ENCODE peak calls at places on chromosome 6, in seven cellular contexts. X is testis, T is right lobe of liver, F is NB4, O is heart left ventricle, W is ovary, V is transverse colon. D is an unnamed sample.

GRCh38 chr6:26478985-26479278 is 21.2 kb upstream of the BTN1A1 start:
- DNase-seq in T (no peak), X (no peak), O (no peak), F (no peak), W (no peak), V (no peak), D (no peak)

GRCh38 chr6:112879920-112880413 is 532.8 kb downstream of the RFPL4B start:
- DNase-seq in V (peak), W (no peak), X (peak), T (no peak), O (no peak), F (peak), D (peak)

GRCh38 chr6:163520956-163521355 is 106.4 kb downstream of the QKI start:
- DNase-seq in F (no peak), X (no peak), V (no peak), O (no peak), W (no peak), T (no peak), D (no peak)

GRCh38 chr6:21994821-21995220 is 302.0 kb downstream of the PRL start:
- DNase-seq in W (no peak), V (no peak), O (no peak), F (no peak), T (no peak), X (no peak), D (no peak)

GRCh38 chr6:15885624-15886023 is 222.8 kb upstream of the DTNBP1 start:
- DNase-seq in V (no peak), W (no peak), T (no peak), F (no peak), O (no peak), X (no peak), D (no peak)

GRCh38 chr6:89368107-89368506 is 15.6 kb upstream of the UBE2J1 start:
- DNase-seq in O (peak), T (peak), W (peak), F (peak), X (peak), V (peak), D (peak)

GRCh38 chr6:53673138-53673801 is 7.7 kb upstream of the KLHL31 start:
- DNase-seq in T (no peak), W (no peak), V (no peak), F (peak), X (no peak), O (no peak), D (no peak)

GRCh38 chr6:32906539-32906938 is 34.3 kb downstream of the HLA-DMB start:
- DNase-seq in F (no peak), O (no peak), V (no peak), X (no peak), T (no peak), W (no peak), D (no peak)

GRCh38 chr6:44116643-44117382 is 10.4 kb downstream of the MRPL14 start:
- DNase-seq in W (no peak), O (no peak), F (no peak), V (no peak), T (peak), X (no peak), D (no peak)

GRCh38 chr6:148273962-148274752 is 68.5 kb upstream of the SASH1 start:
- DNase-seq in X (no peak), W (no peak), F (no peak), T (no peak), O (no peak), V (no peak), D (no peak)

GRCh38 chr6:163490826-163491577 is 76.5 kb downstream of the QKI start:
- DNase-seq in V (peak), W (peak), O (peak), F (no peak), T (peak), X (peak), D (peak)

GRCh38 chr6:56534680-56535419 is 107.8 kb downstream of the DST start:
- DNase-seq in W (no peak), X (peak), F (no peak), O (no peak), V (no peak), T (no peak), D (no peak)

GRCh38 chr6:56537223-56537770 is 105.4 kb downstream of the DST start:
- DNase-seq in V (no peak), F (no peak), X (no peak), O (no peak), T (no peak), W (no peak), D (no peak)

GRCh38 chr6:56532766-56533551 is 109.7 kb downstream of the DST start:
- DNase-seq in W (no peak), F (no peak), T (no peak), X (no peak), V (no peak), O (no peak), D (no peak)

GRCh38 chr6:56536536-56536935 is 106.2 kb downstream of the DST start:
- DNase-seq in V (no peak), O (no peak), X (no peak), W (no peak), T (no peak), F (no peak), D (no peak)

DNA sequence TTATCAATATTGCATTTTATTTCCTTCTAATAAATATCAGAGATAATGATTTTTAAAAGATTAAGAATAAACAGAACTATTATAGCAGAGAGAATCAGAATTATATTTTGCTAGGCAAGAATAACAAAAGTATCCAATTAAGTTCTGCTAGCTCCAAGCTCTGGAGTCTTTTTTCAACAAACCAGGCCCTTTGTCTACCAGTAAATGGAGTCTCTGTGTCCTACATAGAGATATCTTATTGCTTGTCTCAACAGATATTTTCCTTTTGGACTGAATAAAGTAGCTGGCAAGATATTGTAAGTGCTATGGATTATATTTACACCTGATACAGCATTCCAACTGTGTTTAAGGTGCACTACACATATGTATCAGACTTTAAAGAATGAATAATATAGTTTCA is 107.1 kb downstream of the DST start:
- DNase-seq in O (no peak), F (no peak), T (no peak), W (no peak), V (no peak), X (no peak), D (no peak)
- TF ChIP-seq CTCF in O (no peak), F (no peak), T (no peak), W (no peak), V (no peak), X (no peak), D (no peak)

DNA sequence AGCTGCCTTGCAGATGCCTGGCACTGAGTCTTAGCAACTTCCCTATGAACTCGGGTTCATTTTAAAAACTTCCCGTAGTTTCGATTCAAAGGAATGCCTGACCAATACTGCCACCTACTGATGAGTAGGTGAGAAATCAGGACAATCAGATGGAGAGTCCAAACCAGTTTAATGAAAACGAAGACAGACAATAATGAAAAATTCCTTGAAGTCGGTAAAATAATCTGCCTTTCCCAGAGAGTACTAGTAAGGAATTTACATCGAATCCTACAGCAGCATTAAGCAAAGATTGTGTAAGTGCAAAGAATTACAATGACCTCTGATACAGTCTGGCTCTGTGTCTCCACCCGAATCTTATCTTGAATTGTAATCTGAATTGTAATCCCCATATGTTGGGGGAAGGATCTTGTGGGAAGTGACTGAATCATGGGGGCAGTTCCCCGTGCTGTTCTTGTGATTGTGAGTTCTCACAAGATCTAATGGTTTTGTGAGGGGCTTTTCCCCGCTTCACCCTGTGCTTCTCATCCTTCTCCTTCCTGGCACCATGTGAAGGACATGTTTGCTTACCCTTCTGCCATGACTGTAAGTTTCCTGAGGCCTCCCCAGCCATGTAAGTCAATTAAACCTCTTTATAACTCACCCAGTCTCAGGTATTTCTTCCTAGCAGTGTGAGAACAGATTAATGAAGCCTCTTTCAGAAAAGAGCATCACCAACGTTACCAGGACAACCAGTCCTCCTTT is 134.4 kb downstream of the ARHGAP18 start:
- DNase-seq in O (no peak), V (no peak), T (no peak), X (no peak), F (peak), W (no peak), D (no peak)
- H3K4me3 ChIP-seq in O (peak), V (peak), T (peak), X (no peak), F (no peak), W (peak), D (peak)

GRCh38 chr6:108626777-108627176 is 66.1 kb downstream of the FOXO3 start:
- DNase-seq in O (no peak), F (no peak), X (no peak), V (no peak), T (no peak), W (no peak), D (no peak)

GRCh38 chr6:108627692-108628565 is 67.2 kb downstream of the FOXO3 start:
- DNase-seq in V (no peak), F (no peak), O (no peak), X (no peak), W (no peak), T (no peak), D (no peak)

GRCh38 chr6:108622601-108623335 is 62.1 kb downstream of the FOXO3 start:
- DNase-seq in V (peak), O (no peak), F (peak), X (no peak), W (no peak), T (no peak), D (peak)

GRCh38 chr6:108621117-108621516 is 60.4 kb downstream of the FOXO3 start:
- DNase-seq in X (no peak), O (no peak), T (no peak), V (peak), F (peak), W (no peak), D (no peak)

GRCh38 chr6:108623995-108624394 is 63.3 kb downstream of the FOXO3 start:
- DNase-seq in F (no peak), O (no peak), T (peak), X (no peak), V (no peak), W (no peak), D (no peak)
- TF ChIP-seq CTCF in F (no peak), O (no peak), T (no peak), X (no peak), V (no peak), W (no peak), D (no peak)

GRCh38 chr6:46733410-46733809 is 1.8 kb downstream of the PLA2G7 start:
- DNase-seq in T (no peak), X (no peak), F (no peak), V (no peak), O (no peak), W (no peak), D (no peak)

GRCh38 chr6:46730918-46731461 is 4.2 kb downstream of the PLA2G7 start:
- DNase-seq in V (no peak), W (no peak), F (peak), T (no peak), X (no peak), O (no peak), D (no peak)

GRCh38 chr6:46734867-46735719 is at the start of gene PLA2G7:
- DNase-seq in O (no peak), V (peak), W (peak), T (no peak), X (peak), F (no peak), D (peak)

GRCh38 chr6:46736913-46737312 is 1.7 kb upstream of the PLA2G7 start:
- DNase-seq in X (no peak), V (no peak), W (no peak), O (no peak), T (no peak), F (no peak), D (no peak)

GRCh38 chr6:46735720-46736031 is 501 bp upstream of the PLA2G7 start:
- DNase-seq in T (no peak), W (no peak), O (no peak), F (no peak), V (no peak), X (no peak), D (no peak)
- H3K4me3 ChIP-seq in T (peak), W (peak), O (peak), F (no peak), V (peak), X (peak), D (peak)

DNA sequence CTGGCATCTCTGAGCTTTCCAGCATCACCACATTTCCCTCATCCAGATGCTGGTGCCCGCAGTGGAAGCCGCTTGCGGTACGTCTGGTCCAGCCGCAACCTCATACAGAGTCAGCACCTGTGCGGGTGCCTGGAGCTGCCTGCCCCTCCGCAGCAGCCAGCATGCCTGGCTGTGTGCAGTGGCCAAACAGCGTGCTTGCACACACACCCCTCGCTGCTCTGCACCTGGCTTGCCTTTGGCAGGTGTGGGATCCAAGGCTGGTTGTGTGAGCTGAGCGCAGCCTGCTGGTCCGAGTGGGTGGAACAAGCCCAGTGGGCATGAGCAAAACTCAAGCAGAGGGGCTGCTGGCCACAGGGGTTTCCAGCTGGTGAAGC is 3.1 kb upstream of the HINT3 start:
- DNase-seq in F (peak), W (no peak), O (no peak), V (peak), X (no peak), T (no peak), D (peak)
- TF ChIP-seq CTCF in F (no peak), W (no peak), O (no peak), V (peak), X (no peak), T (peak), D (no peak)

GRCh38 chr6:31465185-31465536 is 32.8 kb upstream of the MICB start:
- DNase-seq in O (no peak), W (no peak), F (no peak), T (no peak), V (no peak), X (no peak), D (no peak)
- H3K4me3 ChIP-seq in O (peak), W (no peak), F (no peak), T (no peak), V (peak), X (no peak), D (peak)

GRCh38 chr6:153215242-153215641 is 84.2 kb upstream of the RGS17 start:
- DNase-seq in T (no peak), V (no peak), X (no peak), W (no peak), F (no peak), O (no peak), D (no peak)
- TF ChIP-seq CTCF in T (no peak), V (no peak), X (no peak), W (no peak), F (no peak), O (no peak), D (no peak)

GRCh38 chr6:392441-393390 is 1.2 kb downstream of the IRF4 start:
- DNase-seq in F (no peak), X (no peak), O (no peak), T (no peak), W (no peak), V (no peak), D (no peak)

GRCh38 chr6:389143-389542 is 2.4 kb upstream of the IRF4 start:
- DNase-seq in O (no peak), T (no peak), X (no peak), V (no peak), W (no peak), F (no peak), D (no peak)

GRCh38 chr6:391559-392440 is at the start of gene IRF4:
- DNase-seq in V (peak), W (no peak), F (no peak), O (no peak), T (no peak), X (peak), D (no peak)

GRCh38 chr6:389622-390021 is 1.9 kb upstream of the IRF4 start:
- DNase-seq in W (no peak), T (no peak), X (no peak), V (peak), F (no peak), O (no peak), D (no peak)

GRCh38 chr6:390914-391558 is 516 bp upstream of the IRF4 start:
- DNase-seq in X (no peak), V (no peak), T (no peak), O (no peak), F (peak), W (no peak), D (no peak)
- H3K4me3 ChIP-seq in X (peak), V (peak), T (peak), O (peak), F (no peak), W (no peak), D (peak)

GRCh38 chr6:13814176-13814937 is at the start of gene MCUR1:
- DNase-seq in O (peak), F (peak), V (peak), X (peak), W (peak), T (peak), D (peak)
- TF ChIP-seq CTCF in O (no peak), F (peak), V (no peak), X (no peak), W (peak), T (peak), D (peak)